ENCODE peak calls at places on chromosomes 2 and 18, in ten cellular contexts. C is NCI-H2081 treated with DMSO at 0.1 percent for 48 hours, O is HFFc6, P is iPS-NIHi11, R is DMS79, K is spleen, A is NCI-H774, V is RWPE1, L is esophagus squamous epithelium, B is NCI-H446 treated with DMSO at 0.1 percent for 48 hours. N is an unnamed sample.

GRCh38 chr2:237184192-237184922 is 98.7 kb downstream of the COPS8 start:
- DNase-seq in V (peak), O (peak), K (no peak), L (no peak), A (no peak), R (no peak), C (no peak), B (no peak), P (no peak), N (no peak)

GRCh38 chr2:233287871-233288270 is 19.7 kb upstream of the SAG start:
- DNase-seq in C (no peak), V (no peak), O (no peak), P (no peak), R (no peak), K (no peak), A (no peak), L (no peak), B (no peak), N (no peak)

GRCh38 chr2:75655861-75656260 is 9.3 kb downstream of the MRPL19 start:
- DNase-seq in B (no peak), L (no peak), R (no peak), C (no peak), K (no peak), O (no peak), V (no peak), P (no peak), A (no peak), N (no peak)

GRCh38 chr2:191869781-191870180 is 22.9 kb upstream of the CAVIN2 start:
- DNase-seq in A (no peak), L (no peak), V (no peak), P (no peak), R (no peak), B (peak), K (no peak), C (no peak), O (no peak), N (no peak)

GRCh38 chr2:65666156-65666725 is 233.8 kb upstream of the SPRED2 start:
- DNase-seq in L (no peak), K (no peak), C (no peak), A (no peak), B (no peak), V (peak), P (no peak), O (peak), R (no peak), N (no peak)

GRCh38 chr2:142865924-142866323 is 11.5 kb upstream of the KYNU start:
- DNase-seq in A (no peak), C (no peak), O (no peak), K (no peak), V (no peak), R (no peak), B (no peak), P (no peak), L (no peak), N (no peak)

GRCh38 chr2:180716186-180717180 is 263.9 kb upstream of the UBE2E3 start:
- DNase-seq in A (no peak), C (no peak), B (no peak), L (no peak), O (no peak), V (no peak), R (no peak), P (no peak), K (no peak), N (no peak)

GRCh38 chr2:236628256-236628961 is 58.8 kb downstream of the ACKR3 start:
- DNase-seq in K (peak), V (no peak), R (no peak), B (no peak), C (no peak), O (no peak), L (no peak), P (no peak), A (no peak), N (no peak)

GRCh38 chr2:129930451-129930850 is 49.0 kb upstream of the RAB6C start:
- DNase-seq in B (no peak), R (no peak), K (no peak), P (no peak), C (no peak), A (no peak), V (no peak), O (no peak), L (no peak), N (no peak)

GRCh38 chr2:128716371-128716770 is 397.7 kb upstream of the HS6ST1 start:
- DNase-seq in A (no peak), V (no peak), P (no peak), L (no peak), K (no peak), O (no peak), B (no peak), C (no peak), R (no peak), N (no peak)

GRCh38 chr2:201806442-201806841 is at the start of gene CDK15:
- DNase-seq in V (no peak), R (no peak), O (peak), C (no peak), L (no peak), P (no peak), A (no peak), K (no peak), B (no peak), N (no peak)

GRCh38 chr18:12769644-12770440 is 67.0 kb downstream of the PSMG2 start:
- DNase-seq in B (no peak), P (no peak), O (no peak), C (no peak), K (no peak), A (no peak), L (no peak), R (no peak), V (no peak), N (no peak)

GRCh38 chr2:179893616-179894015 is 32.2 kb upstream of the ZNF385B start:
- DNase-seq in V (no peak), A (no peak), B (no peak), R (no peak), O (no peak), L (no peak), K (no peak), C (no peak), P (no peak), N (no peak)

GRCh38 chr2:123913266-123913810 is 111.7 kb upstream of the CNTNAP5 start:
- DNase-seq in L (no peak), O (no peak), B (no peak), P (no peak), K (no peak), R (no peak), V (no peak), A (no peak), C (no peak), N (no peak)

GRCh38 chr18:30970201-30970816 is 72.2 kb downstream of the DSC3 start:
- DNase-seq in C (peak), V (peak), L (no peak), O (no peak), A (no peak), B (no peak), K (no peak), P (peak), R (no peak), N (no peak)

GRCh38 chr2:237695201-237695780 is 67.9 kb downstream of the LRRFIP1 start:
- DNase-seq in L (no peak), O (peak), A (no peak), C (no peak), B (no peak), V (peak), R (peak), K (no peak), P (no peak), N (no peak)

GRCh38 chr2:175955168-175955567 is 46.9 kb downstream of the LNPK start:
- DNase-seq in A (no peak), L (no peak), O (no peak), V (no peak), K (no peak), P (no peak), C (no peak), B (no peak), R (no peak), N (no peak)

GRCh38 chr2:134141598-134142340 is 112.1 kb upstream of the MGAT5 start:
- DNase-seq in K (no peak), C (no peak), A (no peak), V (no peak), L (no peak), B (no peak), O (no peak), R (no peak), P (peak), N (no peak)

GRCh38 chr2:162301151-162301804 is 17.2 kb downstream of the IFIH1 start:
- DNase-seq in C (peak), V (peak), B (peak), A (peak), R (no peak), L (no peak), K (no peak), O (peak), P (peak), N (peak)

GRCh38 chr2:162002623-162003200 is 71.3 kb downstream of the DPP4 start:
- DNase-seq in A (no peak), O (no peak), V (no peak), P (peak), R (no peak), C (no peak), L (no peak), K (no peak), B (peak), N (no peak)

GRCh38 chr2:166563894-166564293 is 69.8 kb upstream of the SCN7A start:
- DNase-seq in R (no peak), P (no peak), O (no peak), B (no peak), L (no peak), C (no peak), V (no peak), K (no peak), A (no peak), N (no peak)

GRCh38 chr2:237669628-237670351 is 42.4 kb downstream of the LRRFIP1 start:
- DNase-seq in B (peak), R (peak), C (no peak), A (peak), V (no peak), O (peak), K (peak), P (no peak), L (no peak), N (no peak)

GRCh38 chr2:144466637-144467036 is 53.3 kb downstream of the ZEB2 start:
- DNase-seq in L (no peak), R (no peak), V (no peak), A (no peak), P (no peak), K (no peak), C (no peak), O (no peak), B (no peak), N (no peak)

GRCh38 chr2:148670773-148671172 is 26.2 kb downstream of the EPC2 start:
- DNase-seq in A (no peak), L (no peak), V (peak), B (no peak), O (peak), R (no peak), C (no peak), P (no peak), K (no peak), N (no peak)